ENCODE peak calls at places on chromosomes 4 and X, in seven cellular contexts. H is Calu3, N is WTC11, W is right lobe of liver, C is neural crest cell, Y is cardiac muscle cell, R is AG09309. V is an unnamed sample.

GRCh38 chr4:115437739-115438138 is 324.3 kb upstream of the NDST4 start:
- DNase-seq in H (no peak), N (no peak), W (no peak), C (no peak), Y (no peak), R (no peak), V (no peak)

GRCh38 chrX:105461013-105461412 is 240.5 kb upstream of the TEX13A start:
- DNase-seq in H (no peak), N (no peak), W (no peak), C (no peak), Y (no peak), R (no peak), V (no peak)

GRCh38 chr4:101208171-101208570 is 139.2 kb downstream of the PPP3CA start:
- DNase-seq in H (no peak), N (no peak), W (no peak), C (no peak), Y (no peak), R (no peak), V (no peak)

GRCh38 chr4:151458148-151458547 is 49.2 kb downstream of the FHIP1A start:
- DNase-seq in H (no peak), N (no peak), W (no peak), C (no peak), Y (no peak), R (no peak), V (peak; percentile 42)

GRCh38 chr4:12186526-12186925 is 757.8 kb upstream of the HS3ST1 start:
- DNase-seq in H (no peak), N (no peak), W (no peak), C (no peak), Y (no peak), R (no peak), V (no peak)

GRCh38 chrX:1239681-1240142 is 27.3 kb upstream of the CRLF2 start:
- DNase-seq in H (no peak), N (no peak), W (peak; percentile 56), C (no peak), Y (no peak), R (no peak), V (peak; percentile 12)

GRCh38 chrX:96004386-96004785 is 680.3 kb upstream of the DIAPH2 start:
- DNase-seq in H (no peak), N (no peak), W (no peak), C (no peak), Y (no peak), R (no peak), V (no peak)

GRCh38 chrX:15505104-15505503 is 4.5 kb downstream of the BMX start:
- DNase-seq in H (no peak), N (no peak), W (no peak), C (no peak), Y (no peak), R (no peak), V (no peak)

GRCh38 chrX:123814343-123814742 is 45.5 kb upstream of the XIAP start:
- DNase-seq in H (no peak), N (no peak), W (no peak), C (no peak), Y (no peak), R (no peak), V (no peak)

GRCh38 chrX:13742397-13743176 is 8.0 kb downstream of the OFD1 start:
- DNase-seq in H (peak; percentile 38), N (no peak), W (no peak), C (no peak), Y (no peak), R (no peak), V (no peak)

GRCh38 chr4:12724520-12724919 is 759.6 kb downstream of the RAB28 start:
- DNase-seq in H (no peak), N (no peak), W (no peak), C (no peak), Y (peak; percentile 20), R (no peak), V (no peak)

GRCh38 chr4:80335554-80336358 is at the start of gene CFAP299:
- DNase-seq in H (peak; percentile 83), N (peak; percentile 92), W (peak; percentile 94), C (peak; percentile 74), Y (peak; percentile 92), R (peak; percentile 42), V (peak; percentile 91)

GRCh38 chr4:80334568-80334967 is 962 bp upstream of the CFAP299 start:
- DNase-seq in H (no peak), N (no peak), W (no peak), C (no peak), Y (no peak), R (no peak), V (no peak)

GRCh38 chr4:80335226-80335553 is 340 bp upstream of the CFAP299 start:
- DNase-seq in H (no peak), N (no peak), W (no peak), C (no peak), Y (no peak), R (no peak), V (no peak)

GRCh38 chr4:80340036-80340435 is 4.5 kb downstream of the CFAP299 start:
- DNase-seq in H (no peak), N (no peak), W (no peak), C (no peak), Y (no peak), R (no peak), V (no peak)

GRCh38 chr4:80336582-80336981 is 1.1 kb downstream of the CFAP299 start:
- DNase-seq in H (peak; percentile 30), N (peak; percentile 45), W (peak; percentile 56), C (no peak), Y (peak; percentile 63), R (no peak), V (peak; percentile 42)
- TF ChIP-seq CTCF in H (no peak), N (no peak), W (peak; percentile 28), C (peak; percentile 41), Y (peak; percentile 43), R (peak; percentile 54), V (peak; percentile 39)

DNA sequence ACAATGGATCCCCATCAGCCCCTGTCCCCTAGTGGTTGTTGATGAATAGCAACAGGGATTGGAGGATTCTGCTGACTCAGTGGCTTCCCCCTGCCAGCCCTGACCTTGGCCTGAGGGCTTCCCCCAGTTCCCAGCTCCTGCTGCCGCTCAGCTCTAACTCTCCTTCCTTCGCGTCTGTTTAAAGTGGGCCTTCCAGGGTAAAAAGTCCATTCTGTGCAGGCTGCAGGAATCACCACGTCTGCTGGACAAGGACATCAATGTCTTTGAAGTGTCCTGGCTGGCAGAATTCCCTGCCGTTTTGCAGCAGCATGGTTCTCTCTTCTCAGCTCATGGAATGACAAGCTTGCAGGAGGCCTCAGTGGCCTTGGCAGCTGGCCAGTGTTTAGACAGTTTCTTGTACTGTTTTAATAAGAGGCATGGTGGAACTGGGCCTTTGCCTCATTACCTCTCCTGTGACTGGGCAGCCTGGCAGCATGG is 152.5 kb upstream of the STX18 start:
- DNase-seq in H (no peak), N (peak; percentile 49), W (no peak), C (no peak), Y (peak; percentile 88), R (no peak), V (peak; percentile 33)
- TF ChIP-seq CTCF in H (no peak), N (no peak), W (no peak), C (peak; percentile 39), Y (peak; percentile 27), R (peak; percentile 45), V (no peak)

GRCh38 chr4:184651899-184652298 is 2.4 kb downstream of the PRIMPOL start:
- DNase-seq in H (no peak), N (no peak), W (no peak), C (no peak), Y (no peak), R (no peak), V (no peak)

GRCh38 chr4:184648220-184649025 is 824 bp downstream of the CASP3 start:
- DNase-seq in H (peak; percentile 39), N (peak; percentile 45), W (peak; percentile 79), C (peak; percentile 26), Y (peak; percentile 74), R (no peak), V (peak; percentile 74)

GRCh38 chr4:184649971-184650855 is 675 bp downstream of the PRIMPOL start:
- DNase-seq in H (no peak), N (no peak), W (no peak), C (peak; percentile 19), Y (peak; percentile 47), R (no peak), V (peak; percentile 30)

GRCh38 chr4:184647391-184648101 is 1.7 kb downstream of the CASP3 start:
- DNase-seq in H (no peak), N (no peak), W (no peak), C (no peak), Y (no peak), R (no peak), V (no peak)

DNA sequence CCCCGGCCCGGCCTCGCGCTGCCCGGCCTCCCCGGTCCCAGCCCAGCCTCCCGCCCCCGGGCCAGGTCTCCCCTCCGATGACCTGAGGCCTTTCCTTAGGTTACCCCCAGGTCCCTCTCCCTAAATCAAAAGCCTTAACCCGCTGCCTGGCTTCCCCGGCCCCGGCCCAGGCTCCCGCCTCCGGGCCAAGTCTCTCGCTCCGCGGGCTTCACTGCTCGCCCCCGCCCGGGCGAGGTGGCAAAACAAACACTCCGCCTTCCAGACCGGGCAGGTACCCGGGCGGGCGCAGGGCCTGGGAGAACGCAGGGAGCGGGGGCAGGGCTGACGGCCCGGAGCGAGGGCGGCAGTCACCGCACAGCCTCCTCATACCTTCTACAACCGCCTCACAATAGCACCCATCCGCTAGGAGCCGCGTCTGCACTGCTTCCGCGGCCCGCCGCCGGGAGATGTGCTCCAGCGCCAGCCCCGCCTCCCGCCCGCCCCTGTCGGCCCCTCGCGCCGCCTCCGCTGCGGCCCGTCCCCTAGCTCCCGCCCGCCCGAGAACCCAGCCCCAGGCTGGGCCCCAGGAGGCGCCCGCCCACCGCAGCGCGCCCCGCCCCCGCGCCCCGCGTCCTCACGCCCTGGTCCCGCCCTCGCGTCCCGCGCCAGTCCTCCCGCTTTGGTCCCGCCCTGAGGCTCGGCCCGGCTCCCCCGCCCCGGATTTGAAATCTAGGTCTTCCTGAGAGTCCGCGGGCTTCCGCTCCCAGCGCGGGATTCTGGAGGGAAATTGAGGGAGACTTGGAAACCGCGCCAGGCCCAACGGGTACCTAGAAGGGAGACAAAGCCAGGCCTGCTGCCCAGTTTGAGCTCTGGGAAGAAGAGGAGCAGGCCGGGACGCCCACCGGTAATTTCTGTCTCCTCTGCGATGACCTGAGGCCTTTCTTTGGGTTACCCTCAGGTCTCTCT is at the start of the genes CASP3 and PRIMPOL:
- DNase-seq in H (peak; percentile 95), N (peak; percentile 95), W (peak; percentile 99), C (peak; percentile 94), Y (peak; percentile 96), R (peak; percentile 76), V (peak; percentile 97)
- TF ChIP-seq CTCF in H (no peak), N (no peak), W (peak; percentile 22), C (peak; percentile 47), Y (peak; percentile 32), R (peak; percentile 20), V (peak; percentile 5)

DNA sequence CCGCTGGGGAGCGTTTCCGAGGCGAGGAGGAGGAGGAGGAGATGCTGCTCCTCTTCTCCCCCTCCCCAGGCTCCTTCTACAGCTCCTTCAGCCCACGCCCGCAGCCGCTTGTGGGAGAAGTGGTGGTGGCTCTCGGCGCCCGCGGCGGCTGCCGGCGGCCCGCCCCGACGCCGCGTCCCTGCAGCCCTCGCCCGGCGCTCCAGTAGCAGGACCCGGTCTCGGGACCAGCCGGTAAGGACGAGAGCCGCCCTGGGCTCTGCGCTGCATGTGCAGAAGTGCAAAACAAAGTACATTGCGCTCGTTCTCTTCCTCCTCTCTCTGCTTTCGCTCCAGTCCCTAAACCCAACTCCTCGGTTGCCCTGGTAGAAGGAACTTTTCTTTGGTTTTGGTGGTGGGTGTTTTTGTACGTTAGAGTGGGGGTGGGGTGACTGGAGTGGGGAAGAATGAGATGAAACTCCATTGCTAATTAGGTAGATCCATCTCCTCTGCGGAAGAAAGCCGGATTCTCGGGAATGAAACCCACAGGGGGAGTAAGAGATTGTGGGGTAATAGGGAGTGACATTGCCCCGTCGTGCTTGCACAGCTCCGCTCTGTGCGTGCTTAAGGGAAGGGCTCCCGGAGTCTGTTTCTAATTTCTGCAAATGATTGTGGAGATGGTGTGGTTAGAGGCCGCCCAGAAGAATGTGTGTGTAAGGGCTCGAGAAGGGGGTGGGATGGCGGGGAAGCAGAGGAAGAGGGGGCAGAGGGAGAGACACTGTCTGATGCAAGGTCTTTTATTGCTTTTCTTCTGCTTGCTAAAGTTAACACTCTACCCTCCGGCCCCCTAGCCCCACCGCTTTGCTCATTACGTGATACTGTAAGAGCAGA is 677 bp downstream of the PTPN13 start:
- DNase-seq in H (peak; percentile 31), N (peak; percentile 61), W (no peak), C (no peak), Y (peak; percentile 72), R (peak; percentile 94), V (peak; percentile 40)
- TF ChIP-seq CTCF in H (no peak), N (no peak), W (no peak), C (peak; percentile 43), Y (peak; percentile 24), R (peak; percentile 42), V (peak; percentile 15)